ENCODE peak calls at places on chromosomes 4 and X, in four cellular contexts. One of them, this sample, is unnamed.

GRCh38 chr4:145589923-145590702 is 29.1 kb upstream of the MMAA start:
- DNase-seq in fibroblast of the aortic adventitia: no peak
- DNase-seq in NCI-H524 treated with DMSO at 0.1 percent for 48 hours: no peak
- DNase-seq in omental fat pad: no peak
- DNase-seq in this sample: no peak

GRCh38 chrX:132118361-132118760 is 9.5 kb downstream of the FRMD7 start:
- DNase-seq in omental fat pad: no peak
- DNase-seq in NCI-H524 treated with DMSO at 0.1 percent for 48 hours: no peak
- DNase-seq in fibroblast of the aortic adventitia: no peak
- DNase-seq in this sample: no peak

GRCh38 chr4:78543424-78544238 is 7.9 kb upstream of the ANXA3 start:
- DNase-seq in fibroblast of the aortic adventitia: no peak
- DNase-seq in omental fat pad: no peak
- DNase-seq in NCI-H524 treated with DMSO at 0.1 percent for 48 hours: no peak
- DNase-seq in this sample: no peak

GRCh38 chr4:137794779-137795178 is 262.5 kb upstream of the PCDH18 start:
- DNase-seq in fibroblast of the aortic adventitia: peak; percentile 38
- DNase-seq in omental fat pad: no peak
- DNase-seq in NCI-H524 treated with DMSO at 0.1 percent for 48 hours: no peak
- DNase-seq in this sample: no peak

GRCh38 chrX:23884427-23885024 is 23.2 kb downstream of the APOO start:
- DNase-seq in fibroblast of the aortic adventitia: no peak
- DNase-seq in omental fat pad: no peak
- DNase-seq in NCI-H524 treated with DMSO at 0.1 percent for 48 hours: no peak
- DNase-seq in this sample: no peak

GRCh38 chr4:87002682-87003043 is 67.9 kb downstream of the AFF1 start:
- DNase-seq in fibroblast of the aortic adventitia: no peak
- DNase-seq in NCI-H524 treated with DMSO at 0.1 percent for 48 hours: no peak
- DNase-seq in omental fat pad: no peak
- DNase-seq in this sample: no peak

GRCh38 chr4:79588679-79589078 is 180.7 kb upstream of the GK2 start:
- DNase-seq in NCI-H524 treated with DMSO at 0.1 percent for 48 hours: no peak
- DNase-seq in fibroblast of the aortic adventitia: no peak
- DNase-seq in omental fat pad: no peak
- DNase-seq in this sample: no peak

GRCh38 chr4:83387922-83388676 is 53.5 kb upstream of the HPSE start:
- DNase-seq in omental fat pad: no peak
- DNase-seq in fibroblast of the aortic adventitia: peak; percentile 11
- DNase-seq in NCI-H524 treated with DMSO at 0.1 percent for 48 hours: no peak
- DNase-seq in this sample: no peak

GRCh38 chrX:115413246-115413878 is 123.8 kb downstream of the LUZP4 start:
- DNase-seq in NCI-H524 treated with DMSO at 0.1 percent for 48 hours: no peak
- DNase-seq in fibroblast of the aortic adventitia: no peak
- DNase-seq in omental fat pad: no peak
- DNase-seq in this sample: peak; percentile 11

GRCh38 chr4:185576918-185577591 is 41.7 kb upstream of the PDLIM3 start:
- DNase-seq in fibroblast of the aortic adventitia: peak; percentile 28
- DNase-seq in omental fat pad: no peak
- DNase-seq in NCI-H524 treated with DMSO at 0.1 percent for 48 hours: no peak
- DNase-seq in this sample: no peak

GRCh38 chr4:2256781-2257191 is 5.1 kb downstream of the MXD4 start:
- DNase-seq in NCI-H524 treated with DMSO at 0.1 percent for 48 hours: no peak
- DNase-seq in fibroblast of the aortic adventitia: no peak
- DNase-seq in omental fat pad: peak; percentile 11
- DNase-seq in this sample: no peak

GRCh38 chr4:38563703-38564490 is 100.1 kb upstream of the KLF3 start:
- DNase-seq in omental fat pad: no peak
- DNase-seq in NCI-H524 treated with DMSO at 0.1 percent for 48 hours: peak; percentile 88
- DNase-seq in fibroblast of the aortic adventitia: no peak
- DNase-seq in this sample: no peak

GRCh38 chr4:8185280-8185679 is 13.8 kb upstream of the SH3TC1 start:
- DNase-seq in NCI-H524 treated with DMSO at 0.1 percent for 48 hours: no peak
- DNase-seq in fibroblast of the aortic adventitia: peak; percentile 87
- DNase-seq in omental fat pad: no peak
- DNase-seq in this sample: peak; percentile 89

GRCh38 chr4:99300934-99301333 is 10.1 kb upstream of the ADH1A start:
- DNase-seq in fibroblast of the aortic adventitia: peak; percentile 100
- DNase-seq in NCI-H524 treated with DMSO at 0.1 percent for 48 hours: peak; percentile 30
- DNase-seq in omental fat pad: peak; percentile 50
- DNase-seq in this sample: peak; percentile 33